ENCODE peak calls at places on chromosomes 2 and 18, in eight cellular contexts. One of them, this sample, is unnamed.

GRCh38 chr2:126657146-126657635 is 1.2 kb downstream of the GYPC start:
- DNase-seq in HS-5: peak
- DNase-seq in activated CD4-positive, CD25-positive, alpha-beta regulatory T cell: peak
- DNase-seq in esophagus squamous epithelium: no peak
- DNase-seq in HT-29: no peak
- DNase-seq in AG08395: peak
- DNase-seq in H7: peak
- DNase-seq in ELR: peak
- DNase-seq in this sample: no peak

GRCh38 chr2:14340703-14341102 is 291.8 kb upstream of the LRATD1 start:
- DNase-seq in HS-5: no peak
- DNase-seq in activated CD4-positive, CD25-positive, alpha-beta regulatory T cell: no peak
- DNase-seq in esophagus squamous epithelium: no peak
- DNase-seq in HT-29: no peak
- DNase-seq in AG08395: no peak
- DNase-seq in H7: no peak
- DNase-seq in ELR: peak
- DNase-seq in this sample: no peak

GRCh38 chr2:84888401-84889276 is 7.8 kb upstream of the TRABD2A start:
- DNase-seq in HS-5: no peak
- DNase-seq in activated CD4-positive, CD25-positive, alpha-beta regulatory T cell: no peak
- DNase-seq in esophagus squamous epithelium: peak
- DNase-seq in HT-29: no peak
- DNase-seq in AG08395: peak
- DNase-seq in H7: no peak
- DNase-seq in ELR: peak
- DNase-seq in this sample: peak

GRCh38 chr2:214244847-214245246 is 166.0 kb upstream of the VWC2L start:
- DNase-seq in HS-5: no peak
- DNase-seq in activated CD4-positive, CD25-positive, alpha-beta regulatory T cell: no peak
- DNase-seq in esophagus squamous epithelium: no peak
- DNase-seq in HT-29: no peak
- DNase-seq in AG08395: peak
- DNase-seq in H7: no peak
- DNase-seq in ELR: no peak
- DNase-seq in this sample: no peak

GRCh38 chr2:231648579-231649174 is 56.0 kb downstream of the TEX44 start:
- DNase-seq in HS-5: no peak
- DNase-seq in activated CD4-positive, CD25-positive, alpha-beta regulatory T cell: peak
- DNase-seq in esophagus squamous epithelium: no peak
- DNase-seq in HT-29: peak
- DNase-seq in AG08395: peak
- DNase-seq in H7: peak
- DNase-seq in ELR: peak
- DNase-seq in this sample: peak

GRCh38 chr2:43475922-43476321 is 119.9 kb downstream of the THADA start:
- DNase-seq in HS-5: no peak
- DNase-seq in activated CD4-positive, CD25-positive, alpha-beta regulatory T cell: no peak
- DNase-seq in esophagus squamous epithelium: no peak
- DNase-seq in HT-29: no peak
- DNase-seq in AG08395: no peak
- DNase-seq in H7: no peak
- DNase-seq in ELR: no peak
- DNase-seq in this sample: no peak

GRCh38 chr2:238495422-238495821 is 68.7 kb downstream of the ASB1 start:
- DNase-seq in HS-5: no peak
- DNase-seq in activated CD4-positive, CD25-positive, alpha-beta regulatory T cell: no peak
- DNase-seq in esophagus squamous epithelium: no peak
- DNase-seq in HT-29: no peak
- DNase-seq in AG08395: no peak
- DNase-seq in H7: no peak
- DNase-seq in ELR: no peak
- DNase-seq in this sample: no peak

GRCh38 chr2:158668394-158668793 is 126.7 kb upstream of the DAPL1 start:
- DNase-seq in HS-5: no peak
- DNase-seq in activated CD4-positive, CD25-positive, alpha-beta regulatory T cell: no peak
- DNase-seq in esophagus squamous epithelium: no peak
- DNase-seq in HT-29: no peak
- DNase-seq in AG08395: no peak
- DNase-seq in H7: no peak
- DNase-seq in ELR: no peak
- DNase-seq in this sample: no peak

GRCh38 chr2:213152065-213152794 is 818 bp upstream of the IKZF2 start:
- DNase-seq in HS-5: peak
- DNase-seq in activated CD4-positive, CD25-positive, alpha-beta regulatory T cell: no peak
- DNase-seq in esophagus squamous epithelium: no peak
- DNase-seq in HT-29: peak
- DNase-seq in AG08395: peak
- DNase-seq in H7: peak
- DNase-seq in ELR: peak
- DNase-seq in this sample: peak

GRCh38 chr2:109341363-109341762 is 212.4 kb downstream of the SH3RF3 start:
- DNase-seq in HS-5: no peak
- DNase-seq in activated CD4-positive, CD25-positive, alpha-beta regulatory T cell: no peak
- DNase-seq in esophagus squamous epithelium: no peak
- DNase-seq in HT-29: no peak
- DNase-seq in AG08395: no peak
- DNase-seq in H7: no peak
- DNase-seq in ELR: peak
- DNase-seq in this sample: peak

GRCh38 chr2:55231546-55232083 is 478 bp downstream of the CLHC1 start:
- DNase-seq in HS-5: no peak
- DNase-seq in activated CD4-positive, CD25-positive, alpha-beta regulatory T cell: no peak
- DNase-seq in esophagus squamous epithelium: no peak
- DNase-seq in HT-29: no peak
- DNase-seq in AG08395: peak
- DNase-seq in H7: peak
- DNase-seq in ELR: peak
- DNase-seq in this sample: peak

GRCh38 chr2:191188550-191189093 is 37.8 kb upstream of the STAT4 start:
- DNase-seq in HS-5: no peak
- DNase-seq in activated CD4-positive, CD25-positive, alpha-beta regulatory T cell: no peak
- DNase-seq in esophagus squamous epithelium: no peak
- DNase-seq in HT-29: no peak
- DNase-seq in AG08395: no peak
- DNase-seq in H7: no peak
- DNase-seq in ELR: no peak
- DNase-seq in this sample: no peak

GRCh38 chr2:72713857-72714256 is 112.0 kb downstream of the EXOC6B start:
- DNase-seq in HS-5: no peak
- DNase-seq in activated CD4-positive, CD25-positive, alpha-beta regulatory T cell: no peak
- DNase-seq in esophagus squamous epithelium: no peak
- DNase-seq in HT-29: no peak
- DNase-seq in AG08395: no peak
- DNase-seq in H7: no peak
- DNase-seq in ELR: peak
- DNase-seq in this sample: no peak

GRCh38 chr2:238925816-238926215 is 77.9 kb downstream of the TWIST2 start:
- DNase-seq in HS-5: no peak
- DNase-seq in activated CD4-positive, CD25-positive, alpha-beta regulatory T cell: no peak
- DNase-seq in esophagus squamous epithelium: no peak
- DNase-seq in HT-29: no peak
- DNase-seq in AG08395: no peak
- DNase-seq in H7: no peak
- DNase-seq in ELR: no peak
- DNase-seq in this sample: no peak

GRCh38 chr18:63366270-63366990 is 576 bp downstream of the KDSR start:
- DNase-seq in HS-5: peak
- DNase-seq in activated CD4-positive, CD25-positive, alpha-beta regulatory T cell: peak
- DNase-seq in esophagus squamous epithelium: no peak
- DNase-seq in HT-29: peak
- DNase-seq in AG08395: peak
- DNase-seq in H7: peak
- DNase-seq in ELR: peak
- DNase-seq in this sample: peak

GRCh38 chr2:234355052-234355720 is 141.7 kb downstream of the ARL4C start:
- DNase-seq in HS-5: no peak
- DNase-seq in activated CD4-positive, CD25-positive, alpha-beta regulatory T cell: no peak
- DNase-seq in esophagus squamous epithelium: no peak
- DNase-seq in HT-29: no peak
- DNase-seq in AG08395: no peak
- DNase-seq in H7: no peak
- DNase-seq in ELR: no peak
- DNase-seq in this sample: no peak

GRCh38 chr18:3793545-3793944 is 343.6 kb downstream of the TGIF1 start:
- DNase-seq in HS-5: no peak
- DNase-seq in activated CD4-positive, CD25-positive, alpha-beta regulatory T cell: no peak
- DNase-seq in esophagus squamous epithelium: no peak
- DNase-seq in HT-29: no peak
- DNase-seq in AG08395: no peak
- DNase-seq in H7: no peak
- DNase-seq in ELR: no peak
- DNase-seq in this sample: no peak

GRCh38 chr2:74862268-74862964 is 28.5 kb downstream of the HK2 start:
- DNase-seq in HS-5: no peak
- DNase-seq in activated CD4-positive, CD25-positive, alpha-beta regulatory T cell: no peak
- DNase-seq in esophagus squamous epithelium: no peak
- DNase-seq in HT-29: no peak
- DNase-seq in AG08395: no peak
- DNase-seq in H7: no peak
- DNase-seq in ELR: no peak
- DNase-seq in this sample: no peak

GRCh38 chr18:5142131-5142530 is 54.9 kb downstream of the AKAIN1 start:
- DNase-seq in HS-5: no peak
- DNase-seq in activated CD4-positive, CD25-positive, alpha-beta regulatory T cell: no peak
- DNase-seq in esophagus squamous epithelium: no peak
- DNase-seq in HT-29: no peak
- DNase-seq in AG08395: no peak
- DNase-seq in H7: no peak
- DNase-seq in ELR: no peak
- DNase-seq in this sample: no peak

GRCh38 chr2:174080672-174081121 is 115.5 kb upstream of the SP3 start:
- DNase-seq in HS-5: no peak
- DNase-seq in activated CD4-positive, CD25-positive, alpha-beta regulatory T cell: no peak
- DNase-seq in esophagus squamous epithelium: no peak
- DNase-seq in HT-29: no peak
- DNase-seq in AG08395: no peak
- DNase-seq in H7: no peak
- DNase-seq in ELR: no peak
- DNase-seq in this sample: no peak

GRCh38 chr18:79545714-79546113 is 133.9 kb upstream of the CTDP1 start:
- DNase-seq in HS-5: no peak
- DNase-seq in activated CD4-positive, CD25-positive, alpha-beta regulatory T cell: no peak
- DNase-seq in esophagus squamous epithelium: no peak
- DNase-seq in HT-29: no peak
- DNase-seq in AG08395: no peak
- DNase-seq in H7: no peak
- DNase-seq in ELR: no peak
- DNase-seq in this sample: no peak

GRCh38 chr2:180662555-180662954 is 317.9 kb upstream of the UBE2E3 start:
- DNase-seq in HS-5: no peak
- DNase-seq in activated CD4-positive, CD25-positive, alpha-beta regulatory T cell: no peak
- DNase-seq in esophagus squamous epithelium: no peak
- DNase-seq in HT-29: no peak
- DNase-seq in AG08395: no peak
- DNase-seq in H7: no peak
- DNase-seq in ELR: peak
- DNase-seq in this sample: no peak

GRCh38 chr2:64400733-64401500 is 53.0 kb upstream of the LGALSL start:
- DNase-seq in HS-5: no peak
- DNase-seq in activated CD4-positive, CD25-positive, alpha-beta regulatory T cell: no peak
- DNase-seq in esophagus squamous epithelium: no peak
- DNase-seq in HT-29: peak
- DNase-seq in AG08395: no peak
- DNase-seq in H7: peak
- DNase-seq in ELR: no peak
- DNase-seq in this sample: no peak

GRCh38 chr2:219543596-219544358 is at the start of the genes CHPF and TMEM198:
- DNase-seq in HS-5: peak
- DNase-seq in activated CD4-positive, CD25-positive, alpha-beta regulatory T cell: peak
- DNase-seq in esophagus squamous epithelium: peak
- DNase-seq in HT-29: peak
- DNase-seq in AG08395: peak
- DNase-seq in H7: peak
- DNase-seq in ELR: peak
- DNase-seq in this sample: peak

GRCh38 chr18:2143666-2144065 is 427.6 kb downstream of the METTL4 start:
- DNase-seq in HS-5: no peak
- DNase-seq in activated CD4-positive, CD25-positive, alpha-beta regulatory T cell: no peak
- DNase-seq in esophagus squamous epithelium: no peak
- DNase-seq in HT-29: no peak
- DNase-seq in AG08395: no peak
- DNase-seq in H7: no peak
- DNase-seq in ELR: no peak
- DNase-seq in this sample: no peak

GRCh38 chr18:63823516-63824219 is 48.5 kb downstream of the SERPINB7 start:
- DNase-seq in HS-5: no peak
- DNase-seq in activated CD4-positive, CD25-positive, alpha-beta regulatory T cell: no peak
- DNase-seq in esophagus squamous epithelium: no peak
- DNase-seq in HT-29: no peak
- DNase-seq in AG08395: no peak
- DNase-seq in H7: peak
- DNase-seq in ELR: peak
- DNase-seq in this sample: peak

GRCh38 chr2:174768557-174768956 is 4.3 kb upstream of the CHRNA1 start:
- DNase-seq in HS-5: no peak
- DNase-seq in activated CD4-positive, CD25-positive, alpha-beta regulatory T cell: no peak
- DNase-seq in esophagus squamous epithelium: no peak
- DNase-seq in HT-29: no peak
- DNase-seq in AG08395: no peak
- DNase-seq in H7: no peak
- DNase-seq in ELR: no peak
- DNase-seq in this sample: no peak

GRCh38 chr2:29923110-29923721 is 1.8 kb upstream of the ALK start:
- DNase-seq in HS-5: no peak
- DNase-seq in activated CD4-positive, CD25-positive, alpha-beta regulatory T cell: peak
- DNase-seq in esophagus squamous epithelium: no peak
- DNase-seq in HT-29: peak
- DNase-seq in AG08395: peak
- DNase-seq in H7: peak
- DNase-seq in ELR: peak
- DNase-seq in this sample: peak

GRCh38 chr2:72745679-72746368 is 80.0 kb downstream of the EXOC6B start:
- DNase-seq in HS-5: no peak
- DNase-seq in activated CD4-positive, CD25-positive, alpha-beta regulatory T cell: no peak
- DNase-seq in esophagus squamous epithelium: no peak
- DNase-seq in HT-29: peak
- DNase-seq in AG08395: peak
- DNase-seq in H7: peak
- DNase-seq in ELR: peak
- DNase-seq in this sample: peak

GRCh38 chr2:191109888-191110287 is 40.9 kb downstream of the STAT4 start:
- DNase-seq in HS-5: no peak
- DNase-seq in activated CD4-positive, CD25-positive, alpha-beta regulatory T cell: no peak
- DNase-seq in esophagus squamous epithelium: no peak
- DNase-seq in HT-29: no peak
- DNase-seq in AG08395: no peak
- DNase-seq in H7: no peak
- DNase-seq in ELR: no peak
- DNase-seq in this sample: no peak

GRCh38 chr2:30823452-30823851 is 16.2 kb upstream of the CAPN13 start:
- DNase-seq in HS-5: no peak
- DNase-seq in activated CD4-positive, CD25-positive, alpha-beta regulatory T cell: no peak
- DNase-seq in esophagus squamous epithelium: no peak
- DNase-seq in HT-29: no peak
- DNase-seq in AG08395: no peak
- DNase-seq in H7: no peak
- DNase-seq in ELR: no peak
- DNase-seq in this sample: no peak

GRCh38 chr2:147806846-147807245 is 38.0 kb upstream of the ACVR2A start:
- DNase-seq in HS-5: no peak
- DNase-seq in activated CD4-positive, CD25-positive, alpha-beta regulatory T cell: no peak
- DNase-seq in esophagus squamous epithelium: no peak
- DNase-seq in HT-29: peak
- DNase-seq in AG08395: no peak
- DNase-seq in H7: no peak
- DNase-seq in ELR: peak
- DNase-seq in this sample: no peak